ENCODE peak calls at places on chromosomes 12 and 14, in four cellular contexts. T is HepG2, W is GM12878, O is K562. Y is an unnamed sample.

GRCh38 chr14:36771256-36771655 is 109.6 kb downstream of the PAX9 start:
- DNase-seq in O (no peak), T (peak; percentile 68), W (no peak), Y (no peak)

GRCh38 chr14:92780865-92781264 is 13.2 kb upstream of the GOLGA5 start:
- DNase-seq in W (no peak), O (no peak), T (no peak), Y (no peak)

GRCh38 chr12:132176920-132177551 is 32.8 kb downstream of the NOC4L start:
- DNase-seq in O (no peak), W (no peak), T (no peak), Y (no peak)

GRCh38 chr14:21557084-21557901 is 22.6 kb downstream of the OR10G3 start:
- DNase-seq in O (peak; percentile 49), W (peak; percentile 61), T (peak; percentile 99), Y (peak; percentile 86)

GRCh38 chr14:63543826-63544320 is 696 bp upstream of the PPP2R5E start:
- DNase-seq in W (no peak), O (no peak), T (no peak), Y (no peak)

GRCh38 chr12:32273712-32274111 is 125.6 kb upstream of the FGD4 start:
- DNase-seq in T (no peak), W (no peak), O (no peak), Y (peak; percentile 49)

GRCh38 chr14:68941820-68942219 is 37.3 kb downstream of the ACTN1 start:
- DNase-seq in O (no peak), T (peak; percentile 88), W (no peak), Y (peak; percentile 78)

GRCh38 chr14:69487771-69488170 is 3.2 kb downstream of the PLEKHD1 start:
- DNase-seq in T (no peak), W (no peak), O (no peak), Y (no peak)

GRCh38 chr12:6336079-6336858 is 5.6 kb downstream of the TNFRSF1A start:
- DNase-seq in W (no peak), T (peak; percentile 94), O (peak; percentile 83), Y (peak; percentile 95)

GRCh38 chr12:108801736-108802665 is 55.4 kb downstream of the SSH1 start:
- DNase-seq in O (no peak), W (no peak), T (no peak), Y (peak; percentile 69)

GRCh38 chr14:76647699-76648298 is 113.5 kb upstream of the VASH1 start:
- DNase-seq in T (peak; percentile 52), O (peak; percentile 54), W (no peak), Y (peak; percentile 32)

GRCh38 chr12:27123642-27124041 is 41.3 kb upstream of the C12orf71 start:
- DNase-seq in T (peak; percentile 27), O (peak; percentile 20), W (no peak), Y (no peak)

GRCh38 chr14:105071326-105071725 is 6.1 kb upstream of the GPR132 start:
- DNase-seq in W (no peak), O (no peak), T (no peak), Y (no peak)

GRCh38 chr14:67757175-67757574 is 55.5 kb downstream of the RDH12 start:
- DNase-seq in O (no peak), W (no peak), T (no peak), Y (no peak)

GRCh38 chr12:467591-467990 is 7.9 kb downstream of the B4GALNT3 start:
- DNase-seq in T (no peak), O (no peak), W (no peak), Y (no peak)

GRCh38 chr12:6824962-6825381 is 3.2 kb upstream of the P3H3 start:
- DNase-seq in T (no peak), W (no peak), O (no peak), Y (no peak)

GRCh38 chr12:2337031-2338010 is 284.5 kb downstream of the CACNA1C start:
- DNase-seq in W (no peak), T (no peak), O (no peak), Y (no peak)

GRCh38 chr12:105229446-105229845 is 6.5 kb downstream of the APPL2 start:
- DNase-seq in T (no peak), W (no peak), O (no peak), Y (no peak)

GRCh38 chr14:23132970-23133369 is 13.9 kb upstream of the CEBPE start:
- DNase-seq in W (no peak), O (no peak), T (no peak), Y (no peak)

GRCh38 chr12:12718853-12719252 is 1.7 kb downstream of the CDKN1B start:
- DNase-seq in T (no peak), W (no peak), O (no peak), Y (no peak)

GRCh38 chr12:131159660-131160059 is 206.0 kb downstream of the ADGRD1 start:
- DNase-seq in O (no peak), W (no peak), T (peak; percentile 13), Y (no peak)

GRCh38 chr14:75542585-75543091 is 20.4 kb downstream of the BATF start:
- DNase-seq in T (no peak), W (no peak), O (peak; percentile 28), Y (no peak)

GRCh38 chr12:96177013-96177412 is 17.2 kb upstream of the ELK3 start:
- DNase-seq in O (no peak), W (no peak), T (no peak), Y (no peak)

GRCh38 chr14:99749142-99749541 is 44.1 kb upstream of the EML1 start:
- DNase-seq in T (no peak), O (peak; percentile 39), W (no peak), Y (no peak)

GRCh38 chr12:111180830-111181726 is 187.8 kb downstream of the PHETA1 start:
- DNase-seq in O (no peak), T (no peak), W (no peak), Y (no peak)

GRCh38 chr12:118850244-118850825 is 131.0 kb upstream of the SRRM4 start:
- DNase-seq in T (peak; percentile 22), O (peak; percentile 74), W (no peak), Y (peak; percentile 81)

GRCh38 chr12:4353785-4354208 is 25.7 kb downstream of the FGF23 start:
- DNase-seq in W (no peak), O (no peak), T (no peak), Y (peak; percentile 26)

GRCh38 chr14:65446159-65446558 is 33.6 kb downstream of the FUT8 start:
- DNase-seq in T (no peak), O (no peak), W (no peak), Y (no peak)

DNA sequence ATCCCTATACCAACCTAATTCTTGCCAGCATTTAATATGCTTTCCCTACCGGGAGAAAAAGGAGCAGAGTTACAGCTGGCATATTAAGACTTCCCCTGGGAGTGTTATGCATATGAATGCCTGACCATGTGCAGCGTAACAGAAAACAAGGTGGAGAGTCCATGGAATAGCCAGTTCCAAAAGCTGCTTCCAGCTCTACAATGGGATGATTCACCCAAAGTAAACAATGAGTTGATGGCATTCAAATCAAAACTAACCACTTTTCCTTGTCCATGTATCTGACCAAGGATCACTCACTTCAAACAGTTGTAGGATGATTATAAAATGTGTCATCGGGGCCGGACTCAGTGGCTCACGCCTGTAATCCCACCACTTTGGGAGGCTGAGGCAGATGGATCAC is 48.2 kb upstream of the BICDL1 start:
- DNase-seq in W (no peak), O (no peak), T (peak; percentile 89), Y (no peak)
- TF ChIP-seq ATF2 in W (no peak), O (no peak), T (no peak), Y (no peak)

GRCh38 chr12:22256634-22257033 is 77.9 kb downstream of the ST8SIA1 start:
- DNase-seq in W (no peak), O (no peak), T (no peak), Y (no peak)

GRCh38 chr12:22266101-22266500 is 68.4 kb downstream of the ST8SIA1 start:
- DNase-seq in W (no peak), T (no peak), O (no peak), Y (no peak)

GRCh38 chr12:22257100-22257499 is 77.4 kb downstream of the ST8SIA1 start:
- DNase-seq in O (no peak), T (no peak), W (no peak), Y (no peak)

GRCh38 chr12:22264380-22264779 is 70.1 kb downstream of the ST8SIA1 start:
- DNase-seq in T (no peak), W (no peak), O (no peak), Y (no peak)

DNA sequence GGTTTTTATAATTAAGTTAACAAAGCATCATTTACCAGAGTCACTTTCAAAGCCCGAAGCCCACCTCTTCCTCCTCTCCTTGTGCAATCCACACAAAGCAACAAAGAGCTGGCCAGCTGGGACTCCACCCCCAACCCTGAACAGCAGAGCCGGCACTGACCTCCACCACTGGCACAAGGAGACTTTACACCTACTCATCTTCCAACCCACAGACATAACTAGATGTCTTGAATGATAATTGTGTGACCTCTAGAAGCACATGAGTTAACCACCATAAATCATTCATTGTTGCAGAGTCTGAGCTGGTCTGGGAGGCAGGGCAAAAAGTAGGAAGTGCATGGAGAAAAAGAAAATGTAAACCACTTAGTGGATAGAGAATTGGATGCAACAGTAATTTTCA is 72.2 kb downstream of the ST8SIA1 start:
- DNase-seq in T (no peak), W (no peak), O (no peak), Y (peak; percentile 22)
- TF ChIP-seq CBFB in T (no peak), W (no peak), O (no peak), Y (no peak)

GRCh38 chr12:51345681-51346080 is 798 bp downstream of the CELA1 start:
- DNase-seq in W (no peak), T (no peak), O (peak; percentile 52), Y (no peak)
- TF ChIP-seq ATF2 in W (no peak), T (no peak), O (no peak), Y (no peak)

DNA sequence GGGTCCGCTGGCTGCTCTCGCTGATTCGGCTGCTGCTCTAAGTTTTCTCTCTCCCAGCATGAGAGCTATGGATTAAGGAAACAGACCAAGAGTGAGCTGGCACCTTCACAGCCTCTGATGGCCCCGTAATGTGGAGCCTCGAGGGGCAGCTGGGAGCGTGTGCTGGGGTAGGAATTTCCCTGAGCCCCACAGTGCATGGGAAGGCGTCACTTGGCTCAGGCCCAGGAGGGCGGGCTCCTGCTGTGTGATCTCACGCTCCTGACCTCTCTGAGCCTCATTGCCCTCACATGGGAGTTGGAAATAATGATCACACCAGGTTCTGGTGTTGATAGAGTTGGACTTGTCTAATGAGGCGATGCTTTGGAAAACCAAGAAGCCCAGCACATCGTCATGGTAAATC is 238.6 kb upstream of the CRY1 start:
- DNase-seq in T (no peak), O (no peak), W (no peak), Y (no peak)
- TF ChIP-seq CBFB in T (no peak), O (no peak), W (no peak), Y (no peak)